ENCODE peak calls at places on chromosomes 2 and 18, in six cellular contexts. P is heart left ventricle; Q is naive thymus-derived CD4-positive, alpha-beta T cell; A is right lobe of liver; G is fibroblast of lung; V is tibial artery. Y is an unnamed sample.

GRCh38 chr2:196696423-196697073 is 57.0 kb downstream of the CCDC150 start:
- DNase-seq in Q (no peak), P (no peak), A (no peak), G (peak; percentile 83), V (no peak), Y (peak; percentile 3)

GRCh38 chr2:11656671-11657101 is 13.3 kb downstream of the NTSR2 start:
- DNase-seq in Q (no peak), P (no peak), A (no peak), V (no peak), G (no peak), Y (no peak)

GRCh38 chr2:160332318-160332717 is 132.2 kb upstream of the ITGB6 start:
- DNase-seq in P (no peak), Q (no peak), G (peak; percentile 45), V (no peak), A (no peak), Y (peak; percentile 26)

GRCh38 chr2:138830547-138830946 is 50.4 kb upstream of the NXPH2 start:
- DNase-seq in A (no peak), G (no peak), V (no peak), P (no peak), Q (no peak), Y (no peak)

GRCh38 chr2:38261569-38262513 is 115.2 kb downstream of the ATL2 start:
- DNase-seq in A (no peak), Q (no peak), P (no peak), G (no peak), V (no peak), Y (peak; percentile 63)

GRCh38 chr18:59376351-59376935 is 17.4 kb upstream of the LMAN1 start:
- DNase-seq in P (no peak), Q (no peak), A (no peak), G (no peak), V (no peak), Y (no peak)

GRCh38 chr18:69958422-69958821 is 10.7 kb upstream of the CD226 start:
- DNase-seq in Q (no peak), V (no peak), G (no peak), P (no peak), A (no peak), Y (no peak)

GRCh38 chr18:77487951-77488740 is 238.5 kb downstream of the GALR1 start:
- DNase-seq in A (no peak), V (no peak), G (no peak), Q (no peak), P (no peak), Y (no peak)

GRCh38 chr2:206160807-206161179 is 1.1 kb downstream of the EEF1B2 start:
- DNase-seq in P (no peak), Q (no peak), G (no peak), A (no peak), V (no peak), Y (no peak)

GRCh38 chr2:22329097-22329716 is 1055.8 kb upstream of the KLHL29 start:
- DNase-seq in P (no peak), Q (no peak), G (no peak), V (no peak), A (no peak), Y (no peak)

GRCh38 chr2:231929961-231930600 is 3.9 kb upstream of the NPPC start:
- DNase-seq in A (no peak), P (peak; percentile 80), Q (no peak), G (peak; percentile 13), V (peak; percentile 55), Y (peak; percentile 63)

GRCh38 chr2:121359937-121360565 is 75.0 kb upstream of the TFCP2L1 start:
- DNase-seq in A (no peak), G (no peak), P (no peak), V (no peak), Q (no peak), Y (no peak)

GRCh38 chr2:151267537-151267936 is 5.9 kb upstream of the RBM43 start:
- DNase-seq in G (no peak), Q (no peak), A (no peak), V (no peak), P (no peak), Y (no peak)

GRCh38 chr2:112021781-112022231 is 33.3 kb upstream of the TMEM87B start:
- DNase-seq in V (no peak), P (no peak), G (peak; percentile 28), A (no peak), Q (no peak), Y (no peak)

GRCh38 chr2:46863895-46864294 is 51.7 kb downstream of the MCFD2 start:
- DNase-seq in Q (no peak), P (no peak), A (no peak), V (no peak), G (peak; percentile 33), Y (no peak)

GRCh38 chr2:31299547-31299946 is 65.6 kb downstream of the EHD3 start:
- DNase-seq in A (no peak), G (no peak), V (no peak), Q (no peak), P (no peak), Y (no peak)

GRCh38 chr2:98020516-98020915 is 24.8 kb upstream of the TMEM131 start:
- DNase-seq in P (no peak), V (no peak), Q (no peak), G (no peak), A (no peak), Y (no peak)

GRCh38 chr2:180799141-180799540 is 181.3 kb upstream of the UBE2E3 start:
- DNase-seq in P (no peak), Q (no peak), G (no peak), A (no peak), V (no peak), Y (no peak)

GRCh38 chr2:128427356-128427755 is 108.7 kb upstream of the HS6ST1 start:
- DNase-seq in P (peak; percentile 7), Q (no peak), G (no peak), A (no peak), V (peak; percentile 25), Y (no peak)

GRCh38 chr2:10993001-10993481 is 81.3 kb downstream of the KCNF1 start:
- DNase-seq in P (no peak), Q (no peak), G (no peak), V (no peak), A (no peak), Y (no peak)

GRCh38 chr2:147416099-147416498 is 428.7 kb upstream of the ACVR2A start:
- DNase-seq in P (no peak), Q (no peak), G (no peak), A (no peak), V (no peak), Y (no peak)

GRCh38 chr2:235027558-235028214 is 75.9 kb downstream of the SH3BP4 start:
- DNase-seq in V (no peak), G (peak; percentile 76), A (no peak), Q (no peak), P (no peak), Y (no peak)

GRCh38 chr2:170475878-170476277 is 239.3 kb upstream of the SP5 start:
- DNase-seq in P (no peak), V (no peak), Q (no peak), G (no peak), A (no peak), Y (no peak)

GRCh38 chr2:230208576-230208975 is 11.2 kb downstream of the SP110 start:
- DNase-seq in V (no peak), P (no peak), G (no peak), A (no peak), Q (no peak), Y (no peak)

GRCh38 chr2:230205034-230205433 is 14.8 kb downstream of the SP110 start:
- DNase-seq in V (no peak), A (no peak), G (no peak), Q (no peak), P (no peak), Y (no peak)

GRCh38 chr2:230205721-230206120 is 14.1 kb downstream of the SP110 start:
- DNase-seq in Q (no peak), G (no peak), P (no peak), A (no peak), V (no peak), Y (no peak)

DNA sequence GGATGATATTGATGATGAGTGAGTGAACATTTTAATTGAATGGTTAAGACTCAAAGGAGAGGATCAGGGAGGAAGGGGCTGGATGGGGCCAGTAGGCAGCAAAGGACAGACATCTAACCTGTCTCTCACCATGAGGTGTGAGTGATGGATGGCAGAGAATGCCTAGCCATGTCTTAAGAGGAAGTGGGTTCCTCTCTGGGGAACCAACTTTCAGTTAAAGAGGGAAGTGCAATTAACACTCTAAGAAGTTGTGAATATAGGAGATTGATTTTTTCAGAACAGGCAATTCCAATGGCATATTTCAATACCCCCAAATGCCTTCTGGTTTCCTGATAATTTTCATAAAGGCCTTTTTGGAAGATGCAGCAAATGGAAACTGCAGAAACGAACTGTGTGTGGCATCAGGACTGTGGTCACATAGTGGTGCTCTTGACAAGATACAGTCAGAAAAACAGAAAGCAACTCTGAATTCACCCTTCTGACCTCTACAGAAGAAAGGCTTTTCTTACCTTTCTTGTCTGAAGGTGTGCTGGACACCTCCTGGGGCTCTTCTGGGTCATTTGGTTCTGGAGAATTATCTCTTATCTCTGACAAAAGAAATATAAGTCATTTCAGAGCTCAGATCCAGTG is 10.2 kb downstream of the SP110 start:
- DNase-seq in G (no peak), P (no peak), V (no peak), Q (no peak), A (no peak), Y (no peak)
- H3K4me1 ChIP-seq in G (no peaks in the 10 kb centered on the region), P (no peaks in the 10 kb centered on the region), V (no peaks in the 10 kb centered on the region), Q (peaks cover 10% of the 10 kb centered on the region), A (no peaks in the 10 kb centered on the region), Y (no peaks in the 10 kb centered on the region)

GRCh38 chr2:8541636-8542035 is 140.2 kb upstream of the ID2 start:
- DNase-seq in V (peak; percentile 32), A (no peak), P (no peak), Q (no peak), G (no peak), Y (no peak)

GRCh38 chr2:8539743-8540551 is 141.9 kb upstream of the ID2 start:
- DNase-seq in Q (no peak), G (no peak), P (no peak), V (peak; percentile 69), A (no peak), Y (no peak)

GRCh38 chr2:8538951-8539621 is 142.8 kb upstream of the ID2 start:
- DNase-seq in Q (no peak), V (peak; percentile 54), G (no peak), P (no peak), A (no peak), Y (no peak)

GRCh38 chr2:8541223-8541622 is 140.6 kb upstream of the ID2 start:
- DNase-seq in P (no peak), Q (no peak), A (no peak), G (no peak), V (peak; percentile 34), Y (peak; percentile 73)

GRCh38 chr2:8540552-8541055 is 141.3 kb upstream of the ID2 start:
- DNase-seq in V (peak; percentile 49), Q (no peak), P (no peak), A (no peak), G (no peak), Y (no peak)
- H3K4me1 ChIP-seq in V (peaks cover 27% of the 10 kb centered on the region), Q (no peaks in the 10 kb centered on the region), P (peaks cover 15% of the 10 kb centered on the region), A (peaks cover 6% of the 10 kb centered on the region), G (peaks cover 10% of the 10 kb centered on the region), Y (peaks cover 43% of the 10 kb centered on the region)

DNA sequence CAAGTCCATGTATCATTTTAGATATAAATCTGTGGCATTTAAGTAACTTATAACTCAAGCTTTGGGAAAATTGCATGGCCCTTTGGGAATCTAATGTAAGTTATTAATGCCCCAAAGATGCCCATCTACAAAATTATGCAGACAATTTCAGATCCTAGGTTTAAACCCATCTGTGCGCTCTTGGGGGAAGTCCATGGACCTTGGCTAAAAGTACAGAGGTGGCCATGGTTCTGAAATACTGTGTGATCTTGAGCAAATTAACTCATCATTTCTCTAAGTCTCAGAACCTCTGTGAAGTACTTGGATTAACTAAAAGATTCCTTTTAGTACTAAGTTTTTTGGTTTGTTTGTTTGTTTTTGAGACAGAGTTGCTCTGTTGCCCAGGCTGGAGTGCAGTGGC is 19.5 kb downstream of the INPP1 start:
- DNase-seq in A (no peak), Q (no peak), G (no peak), P (no peak), V (no peak), Y (no peak)
- H3K4me1 ChIP-seq in A (peaks cover 14% of the 10 kb centered on the region), Q (peaks cover 3% of the 10 kb centered on the region), G (peaks cover 3% of the 10 kb centered on the region), P (peaks cover 10% of the 10 kb centered on the region), V (peaks cover 16% of the 10 kb centered on the region), Y (peaks cover 24% of the 10 kb centered on the region)

GRCh38 chr2:9490789-9491188 is 16.4 kb downstream of the IAH1 start:
- DNase-seq in P (no peak), Q (no peak), G (no peak), V (no peak), A (no peak), Y (no peak)
- H3K4me1 ChIP-seq in P (no peaks in the 10 kb centered on the region), Q (no peaks in the 10 kb centered on the region), G (no peaks in the 10 kb centered on the region), V (no peaks in the 10 kb centered on the region), A (no peaks in the 10 kb centered on the region), Y (no peaks in the 10 kb centered on the region)